ENCODE peak calls at places on chromosomes 2 and 18, in six cellular contexts. W is neuronal stem cell, J is mesenchymal stem cell, P is H9, D is H1, Q is trophoblast cell. R is an unnamed sample.

GRCh38 chr2:158990397-158991209 is 22.2 kb downstream of the TANC1 start:
- DNase-seq in W (no peak), J (peak; percentile 79), P (no peak), D (no peak), Q (peak; percentile 86), R (peak; percentile 95)

GRCh38 chr2:238286987-238287386 is 1.4 kb downstream of the PER2 start:
- DNase-seq in W (no peak), J (no peak), P (no peak), D (no peak), Q (peak; percentile 26), R (no peak)

GRCh38 chr18:58953627-58954026 is 89.0 kb downstream of the ZNF532 start:
- DNase-seq in W (no peak), J (peak; percentile 38), P (no peak), D (no peak), Q (no peak), R (no peak)

GRCh38 chr18:11955299-11956029 is 25.8 kb upstream of the IMPA2 start:
- DNase-seq in W (no peak), J (peak; percentile 95), P (peak; percentile 82), D (no peak), Q (peak; percentile 78), R (peak; percentile 87)

GRCh38 chr18:1421502-1421901 is 516.8 kb downstream of the ADCYAP1 start:
- DNase-seq in W (no peak), J (no peak), P (no peak), D (no peak), Q (no peak), R (no peak)

GRCh38 chr2:55616509-55617159 is 788 bp downstream of the PPP4R3B start:
- DNase-seq in W (peak; percentile 15), J (peak; percentile 81), P (no peak), D (no peak), Q (peak; percentile 85), R (peak; percentile 68)

GRCh38 chr2:240391111-240392051 is 44.1 kb upstream of the GPC1 start:
- DNase-seq in W (no peak), J (no peak), P (peak; percentile 14), D (no peak), Q (no peak), R (no peak)

GRCh38 chr2:166067204-166067603 is 60.6 kb downstream of the SCN1A start:
- DNase-seq in W (no peak), J (no peak), P (no peak), D (no peak), Q (no peak), R (no peak)

GRCh38 chr2:70931376-70932000 is 4.2 kb upstream of the ATP6V1B1 start:
- DNase-seq in W (no peak), J (no peak), P (peak; percentile 43), D (peak; percentile 53), Q (no peak), R (no peak)

GRCh38 chr2:207248702-207249355 is 83.1 kb upstream of the KLF7 start:
- DNase-seq in W (no peak), J (peak; percentile 53), P (no peak), D (no peak), Q (peak; percentile 77), R (peak; percentile 41)

GRCh38 chr18:48629730-48630324 is 91.0 kb downstream of the CTIF start:
- DNase-seq in W (no peak), J (peak; percentile 90), P (no peak), D (no peak), Q (peak; percentile 89), R (peak; percentile 100)

GRCh38 chr2:111161971-111162370 is 41.3 kb downstream of the BCL2L11 start:
- DNase-seq in W (no peak), J (no peak), P (no peak), D (no peak), Q (no peak), R (no peak)

GRCh38 chr2:53768233-53768542 is 584 bp downstream of the CHAC2 start:
- DNase-seq in W (peak; percentile 37), J (peak; percentile 56), P (peak; percentile 50), D (no peak), Q (no peak), R (no peak)

GRCh38 chr2:9668686-9669338 is 38.0 kb upstream of the YWHAQ start:
- DNase-seq in W (no peak), J (no peak), P (no peak), D (no peak), Q (no peak), R (peak; percentile 57)

GRCh38 chr2:106269591-106270291 is 75.6 kb upstream of the UXS1 start:
- DNase-seq in W (no peak), J (no peak), P (no peak), D (peak; percentile 61), Q (peak; percentile 56), R (no peak)

GRCh38 chr2:43228782-43229659 is 2.6 kb upstream of the ZFP36L2 start:
- DNase-seq in W (no peak), J (peak; percentile 35), P (no peak), D (no peak), Q (no peak), R (no peak)

GRCh38 chr18:41395695-41396094 is 559.3 kb upstream of the PIK3C3 start:
- DNase-seq in W (no peak), J (no peak), P (no peak), D (no peak), Q (no peak), R (peak; percentile 1)

GRCh38 chr2:216016581-216016980 is 3.2 kb upstream of the MREG start:
- DNase-seq in W (no peak), J (no peak), P (no peak), D (no peak), Q (no peak), R (no peak)

GRCh38 chr2:209322905-209323517 is 100.8 kb upstream of the MAP2 start:
- DNase-seq in W (no peak), J (no peak), P (no peak), D (no peak), Q (no peak), R (no peak)

GRCh38 chr18:11324956-11325873 is 175.8 kb upstream of the PIEZO2 start:
- DNase-seq in W (no peak), J (peak; percentile 84), P (no peak), D (no peak), Q (peak; percentile 77), R (peak; percentile 85)

GRCh38 chr18:26476697-26477096 is 71.7 kb downstream of the KCTD1 start:
- DNase-seq in W (no peak), J (no peak), P (no peak), D (no peak), Q (no peak), R (no peak)

GRCh38 chr2:239375278-239376061 is 25.4 kb downstream of the HDAC4 start:
- DNase-seq in W (no peak), J (no peak), P (no peak), D (peak; percentile 48), Q (no peak), R (no peak)

GRCh38 chr2:95158891-95159619 is 593 bp downstream of the ZNF514 start:
- DNase-seq in W (peak; percentile 18), J (peak; percentile 52), P (peak; percentile 42), D (peak; percentile 61), Q (peak; percentile 28), R (peak; percentile 30)

GRCh38 chr18:371616-371998 is 103.8 kb upstream of the THOC1 start:
- DNase-seq in W (no peak), J (peak; percentile 17), P (no peak), D (no peak), Q (peak; percentile 53), R (no peak)
- H3K14ac ChIP-seq in W (no peak overlapping the region), J (no peak overlapping the region), P (no peak overlapping the region), D (no peak overlapping the region), Q (no peak overlapping the region), R (no peak overlapping the region)

GRCh38 chr2:85324639-85325465 is 2.9 kb downstream of the TGOLN2 start:
- DNase-seq in W (no peak), J (peak; percentile 31), P (no peak), D (no peak), Q (no peak), R (peak; percentile 35)

GRCh38 chr2:85318222-85319182 is 9.3 kb downstream of the TGOLN2 start:
- DNase-seq in W (no peak), J (peak; percentile 71), P (no peak), D (no peak), Q (peak; percentile 94), R (peak; percentile 91)

GRCh38 chr2:85314884-85315242 is 12.9 kb downstream of the TGOLN2 start:
- DNase-seq in W (no peak), J (no peak), P (no peak), D (no peak), Q (no peak), R (no peak)

GRCh38 chr2:85323351-85323987 is 4.3 kb downstream of the TGOLN2 start:
- DNase-seq in W (no peak), J (no peak), P (no peak), D (no peak), Q (no peak), R (no peak)

GRCh38 chr2:85319811-85320210 is 8.0 kb downstream of the TGOLN2 start:
- DNase-seq in W (no peak), J (no peak), P (no peak), D (no peak), Q (no peak), R (no peak)
- H3K14ac ChIP-seq in W (no peak overlapping the region), J (no peak overlapping the region), P (no peak overlapping the region), D (no peak overlapping the region), Q (no peak overlapping the region), R (no peak overlapping the region)

GRCh38 chr2:129231924-129232323 is 747.5 kb upstream of the RAB6C start:
- DNase-seq in W (no peak), J (no peak), P (no peak), D (no peak), Q (no peak), R (no peak)
- H3K14ac ChIP-seq in W (no peak overlapping the region), J (no peak overlapping the region), P (no peak overlapping the region), D (no peak overlapping the region), Q (no peak overlapping the region), R (no peak overlapping the region)

DNA sequence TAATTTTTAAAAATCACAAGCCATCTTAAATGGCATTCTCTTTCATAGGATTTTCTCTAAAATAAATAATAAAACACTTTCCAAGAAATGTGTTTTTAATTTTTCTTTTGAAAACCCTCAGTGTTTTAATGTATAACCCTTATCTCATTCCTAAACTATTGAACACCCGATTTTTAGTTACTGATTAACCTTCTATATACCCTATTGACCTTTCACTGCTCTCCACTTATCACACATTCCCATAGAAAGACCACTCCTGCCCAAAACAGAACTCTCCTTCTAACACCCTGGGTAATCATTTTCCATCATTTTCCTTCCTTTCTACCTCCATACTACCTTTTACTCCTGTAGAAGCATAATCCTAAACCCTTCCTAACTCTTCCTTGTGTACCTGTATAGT is 102.4 kb downstream of the EPC2 start:
- DNase-seq in W (no peak), J (no peak), P (no peak), D (no peak), Q (no peak), R (no peak)
- H3K14ac ChIP-seq in W (no peak overlapping the region), J (no peak overlapping the region), P (no peak overlapping the region), D (no peak overlapping the region), Q (no peak overlapping the region), R (no peak overlapping the region)

DNA sequence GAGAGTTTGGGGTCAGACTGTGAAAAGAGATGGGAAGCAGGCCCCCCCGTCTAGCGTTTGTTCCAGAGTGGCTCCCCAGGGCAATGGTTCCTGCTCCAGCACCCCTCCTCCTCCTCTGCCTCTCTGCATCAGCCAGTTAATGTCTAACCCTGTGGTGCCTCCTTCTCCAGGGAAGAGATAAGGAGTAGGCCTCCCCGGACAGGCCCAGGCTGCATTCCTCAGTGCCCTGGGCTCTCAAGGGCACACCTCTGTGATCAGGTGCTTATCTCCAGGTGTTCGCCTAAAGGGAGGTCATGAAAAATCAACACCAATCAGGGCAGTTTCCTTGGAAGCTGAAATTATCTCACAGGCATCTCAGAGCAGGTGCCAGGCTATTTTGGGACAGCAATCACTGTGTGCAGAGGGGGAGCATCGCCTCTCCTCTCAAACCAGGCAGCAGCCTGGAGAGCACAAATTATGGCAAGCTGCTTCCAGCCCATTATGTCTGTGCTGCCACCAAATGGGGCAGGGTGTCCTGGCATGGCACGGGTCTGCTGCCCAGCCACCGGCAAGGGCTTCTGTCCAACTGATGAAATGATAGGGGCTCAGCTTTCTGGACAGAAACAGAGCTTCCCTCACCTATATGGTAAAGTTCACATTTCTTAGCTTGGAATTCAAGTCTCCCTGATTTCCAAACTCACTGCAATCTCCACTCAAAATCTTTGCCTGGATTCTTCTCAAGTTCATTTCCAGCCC is 255.8 kb upstream of the SLC14A2 start:
- DNase-seq in W (no peak), J (no peak), P (no peak), D (no peak), Q (peak; percentile 56), R (no peak)
- H3K14ac ChIP-seq in W (no peak overlapping the region), J (no peak overlapping the region), P (no peak overlapping the region), D (no peak overlapping the region), Q (no peak overlapping the region), R (no peak overlapping the region)